ENCODE peak calls at places on chromosomes 16 and 17, in seven cellular contexts. Z, M, X, O, L, F and D are unnamed samples.

GRCh38 chr17:30415491-30415890 is 36.8 kb downstream of the CPD start:
- DNase-seq in X (no peak), M (no peak), Z (no peak), F (no peak), O (no peak), L (no peak), D (no peak)

GRCh38 chr17:50541916-50542688 is 4.9 kb upstream of the SPATA20 start:
- DNase-seq in F (peak), O (peak), M (peak), X (peak), Z (peak), L (peak), D (peak)

GRCh38 chr16:46715769-46716305 is 26.4 kb downstream of the ORC6 start:
- DNase-seq in O (peak), F (no peak), L (no peak), X (no peak), M (no peak), Z (no peak), D (no peak)

GRCh38 chr16:86363057-86363490 is 147.3 kb upstream of the FOXF1 start:
- DNase-seq in X (no peak), L (peak), O (peak), F (no peak), M (no peak), Z (no peak), D (no peak)

GRCh38 chr16:86398201-86398600 is 112.1 kb upstream of the FOXF1 start:
- DNase-seq in L (no peak), X (no peak), O (no peak), Z (no peak), F (no peak), M (no peak), D (no peak)

GRCh38 chr17:67902531-67903231 is 77.4 kb downstream of the BPTF start:
- DNase-seq in Z (no peak), X (no peak), F (no peak), L (peak), O (no peak), M (no peak), D (no peak)

GRCh38 chr16:68444058-68444657 is 4.2 kb downstream of the SMPD3 start:
- DNase-seq in X (no peak), Z (no peak), O (peak), M (peak), F (no peak), L (peak), D (no peak)

GRCh38 chr17:7856081-7856791 is 1.1 kb downstream of the NAA38 start:
- DNase-seq in X (peak), L (peak), M (peak), O (peak), F (no peak), Z (no peak), D (no peak)

GRCh38 chr16:10828851-10829331 is 10.3 kb upstream of the TVP23A start:
- DNase-seq in L (peak), X (peak), O (peak), F (no peak), Z (peak), M (peak), D (no peak)

GRCh38 chr17:72386619-72387237 is 265.9 kb downstream of the SOX9 start:
- DNase-seq in Z (no peak), O (no peak), M (peak), X (no peak), L (no peak), F (no peak), D (no peak)

GRCh38 chr17:2798679-2799078 is 2.4 kb downstream of the RAP1GAP2 start:
- DNase-seq in Z (no peak), X (peak), M (peak), L (no peak), O (no peak), F (no peak), D (no peak)

GRCh38 chr16:57991551-57992059 is 8.9 kb downstream of the ZNF319 start:
- DNase-seq in O (no peak), L (no peak), Z (no peak), F (no peak), X (peak), M (peak), D (no peak)

GRCh38 chr16:1770328-1771071 is 843 bp downstream of the NME3 start:
- DNase-seq in L (peak), Z (peak), M (peak), O (no peak), F (peak), X (no peak), D (no peak)

GRCh38 chr16:15958703-15959348 is 9.4 kb downstream of the ABCC1 start:
- DNase-seq in Z (no peak), F (no peak), M (no peak), X (no peak), O (no peak), L (no peak), D (no peak)

GRCh38 chr16:58661199-58661830 is 23.3 kb downstream of the SLC38A7 start:
- DNase-seq in L (peak), M (peak), Z (peak), X (no peak), O (peak), F (peak), D (no peak)

GRCh38 chr16:70751593-70751992 is 49.4 kb downstream of the VAC14 start:
- DNase-seq in F (no peak), L (no peak), X (peak), Z (no peak), M (peak), O (no peak), D (no peak)

GRCh38 chr17:44589316-44590071 is 32.2 kb downstream of the FZD2 start:
- DNase-seq in O (no peak), L (peak), M (no peak), X (no peak), Z (no peak), F (no peak), D (no peak)

GRCh38 chr17:27492470-27492869 is 36.2 kb downstream of the KSR1 start:
- DNase-seq in O (no peak), Z (no peak), F (no peak), M (no peak), X (no peak), L (no peak), D (no peak)

GRCh38 chr16:90015586-90016338 is 3.5 kb downstream of the DBNDD1 start:
- DNase-seq in F (no peak), L (no peak), O (no peak), M (no peak), Z (no peak), X (no peak), D (no peak)

GRCh38 chr16:27404163-27404823 is 2.3 kb downstream of the IL21R start:
- DNase-seq in Z (no peak), X (no peak), O (no peak), F (no peak), L (no peak), M (no peak), D (no peak)

GRCh38 chr17:49337900-49338299 is 24.1 kb downstream of the ZNF652 start:
- DNase-seq in X (no peak), O (peak), M (no peak), Z (no peak), F (no peak), L (peak), D (no peak)

GRCh38 chr17:79479876-79480275 is 131.0 kb downstream of the RBFOX3 start:
- DNase-seq in M (no peak), Z (no peak), L (no peak), O (no peak), F (no peak), X (peak), D (no peak)

GRCh38 chr17:7744416-7744815 is 26.9 kb downstream of the DNAH2 start:
- DNase-seq in X (no peak), Z (no peak), O (peak), M (no peak), L (peak), F (no peak), D (no peak)

GRCh38 chr16:13012591-13012990 is 111.2 kb downstream of the SHISA9 start:
- DNase-seq in M (peak), O (no peak), L (no peak), Z (no peak), F (no peak), X (no peak), D (no peak)

GRCh38 chr16:90048347-90048722 is 28.8 kb downstream of the PRDM7 start:
- DNase-seq in Z (no peak), M (no peak), L (no peak), F (no peak), O (no peak), X (no peak), D (no peak)

GRCh38 chr17:62994931-62995330 is 28.9 kb downstream of the TANC2 start:
- DNase-seq in M (no peak), O (peak), X (no peak), L (peak), F (no peak), Z (no peak), D (no peak)

GRCh38 chr17:47224971-47225370 is 15.8 kb downstream of the MYL4 start:
- DNase-seq in X (no peak), Z (no peak), L (no peak), O (peak), F (no peak), M (no peak), D (no peak)

GRCh38 chr17:57356722-57357391 is 100.5 kb downstream of the MSI2 start:
- DNase-seq in X (no peak), F (no peak), O (peak), L (no peak), Z (peak), M (no peak), D (no peak)
- H3K4me3 ChIP-seq in X (no peak), F (peak), O (peak), L (no peak), Z (peak), M (no peak), D (peak)

GRCh38 chr16:73166972-73167550 is 119.1 kb upstream of the ZFHX3 start:
- DNase-seq in L (peak), M (no peak), F (no peak), X (no peak), O (no peak), Z (no peak), D (no peak)
- H3K4me3 ChIP-seq in L (peak), M (no peak), F (peak), X (no peak), O (no peak), Z (peak), D (no peak)

GRCh38 chr17:17740627-17741237 is 59.5 kb downstream of the RAI1 start:
- DNase-seq in L (no peak), O (no peak), Z (no peak), X (no peak), F (peak), M (peak), D (no peak)
- H3K4me3 ChIP-seq in L (no peak), O (no peak), Z (no peak), X (no peak), F (no peak), M (peak), D (no peak)

GRCh38 chr17:4788807-4789700 is at the start of gene GLTPD2:
- DNase-seq in O (no peak), F (no peak), M (peak), Z (no peak), X (no peak), L (no peak), D (no peak)

GRCh38 chr17:4789701-4789950 is 862 bp downstream of the GLTPD2 start:
- DNase-seq in F (no peak), Z (no peak), M (no peak), L (no peak), O (no peak), X (no peak), D (no peak)

GRCh38 chr17:4786516-4786915 is 352 bp upstream of the VMO1 start:
- DNase-seq in M (peak), X (no peak), L (no peak), O (no peak), Z (no peak), F (no peak), D (no peak)

GRCh38 chr17:4789951-4790704 is 1.4 kb downstream of the GLTPD2 start:
- DNase-seq in L (peak), M (peak), O (peak), F (peak), Z (peak), X (peak), D (peak)

DNA sequence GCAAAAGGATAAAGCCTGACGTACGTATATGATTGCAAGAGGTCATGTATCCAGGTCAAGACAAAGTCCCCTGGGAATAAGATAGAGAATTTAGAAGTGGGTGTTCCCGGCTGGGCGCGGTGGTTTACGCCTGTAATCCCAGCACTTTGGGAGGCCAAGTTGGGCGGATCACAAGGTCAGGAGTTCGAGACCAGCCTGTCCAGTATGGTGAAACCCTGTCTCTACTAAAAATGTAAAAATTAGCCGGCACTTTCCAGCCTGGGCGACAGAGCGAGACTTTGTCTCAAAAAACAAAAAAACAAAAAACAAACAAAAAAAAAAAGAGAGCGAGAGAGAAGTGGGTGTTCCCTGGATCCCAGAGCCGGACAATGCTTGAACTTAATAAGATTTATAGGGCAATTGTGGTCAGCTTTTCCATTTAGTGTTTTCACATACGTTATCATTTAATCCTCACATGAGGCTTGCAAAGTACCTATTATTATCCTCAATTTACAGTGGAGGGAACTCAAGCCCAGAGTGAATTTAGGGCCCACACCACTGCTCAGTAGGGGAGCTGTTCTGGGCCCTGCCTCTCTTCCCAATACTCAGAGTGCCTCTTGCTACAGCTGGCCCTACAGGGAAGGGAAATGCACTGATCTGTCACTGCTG is 481 bp upstream of the GLTPD2 start:
- DNase-seq in Z (no peak), M (no peak), F (no peak), L (no peak), X (no peak), O (no peak), D (no peak)
- H3K4me3 ChIP-seq in Z (no peak), M (peak), F (no peak), L (no peak), X (no peak), O (no peak), D (no peak)

GRCh38 chr17:57701121-57701520 is 44.0 kb downstream of the CCDC182 start:
- DNase-seq in O (no peak), Z (no peak), F (no peak), M (no peak), L (no peak), X (no peak), D (no peak)
- H3K4me3 ChIP-seq in O (no peak), Z (no peak), F (no peak), M (no peak), L (no peak), X (no peak), D (no peak)

GRCh38 chr16:88382491-88383400 is at the start of gene ZNF469:
- DNase-seq in M (peak), F (no peak), Z (no peak), O (peak), X (peak), L (peak), D (no peak)
- H3K4me3 ChIP-seq in M (peak), F (no peak), Z (peak), O (peak), X (peak), L (peak), D (no peak)

GRCh38 chr17:82865996-82866395 is 26.2 kb upstream of the ZNF750 start:
- DNase-seq in F (no peak), Z (no peak), O (no peak), L (no peak), X (no peak), M (no peak), D (no peak)

GRCh38 chr17:82863941-82864720 is 24.3 kb upstream of the ZNF750 start:
- DNase-seq in L (peak), O (peak), Z (no peak), F (peak), X (no peak), M (no peak), D (peak)

GRCh38 chr17:82863646-82863940 is 23.8 kb upstream of the ZNF750 start:
- DNase-seq in X (no peak), Z (no peak), M (peak), O (no peak), F (no peak), L (no peak), D (no peak)

GRCh38 chr17:82865274-82865673 is 25.5 kb upstream of the ZNF750 start:
- DNase-seq in X (peak), F (no peak), Z (no peak), M (no peak), L (no peak), O (no peak), D (no peak)

GRCh38 chr17:82864721-82865240 is 25.0 kb upstream of the ZNF750 start:
- DNase-seq in O (no peak), X (peak), F (no peak), Z (no peak), L (no peak), M (no peak), D (peak)
- H3K4me3 ChIP-seq in O (no peak), X (no peak), F (peak), Z (no peak), L (no peak), M (no peak), D (peak)

DNA sequence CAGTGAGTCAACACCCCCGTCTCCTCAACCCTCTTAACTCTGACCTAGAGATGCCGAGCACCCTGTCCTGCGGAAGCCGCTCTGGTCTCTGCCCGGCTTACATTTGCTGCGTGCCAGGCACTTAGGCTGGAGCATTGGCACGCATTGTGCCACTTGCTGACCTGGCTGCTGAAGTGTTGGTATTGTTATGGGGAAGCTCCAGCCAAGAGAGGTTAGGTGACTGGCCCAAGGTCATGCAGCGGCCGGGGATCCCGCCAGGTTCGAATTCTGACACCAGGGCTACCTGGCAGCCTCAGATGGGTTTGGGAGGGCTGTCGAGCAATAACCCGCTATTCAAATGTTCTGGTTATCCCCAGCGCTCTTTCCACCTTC is 5.0 kb upstream of the HSD17B1 start:
- DNase-seq in M (no peak), X (no peak), Z (no peak), O (no peak), L (no peak), F (no peak), D (no peak)
- H3K4me3 ChIP-seq in M (peak), X (no peak), Z (no peak), O (no peak), L (no peak), F (no peak), D (no peak)